ENCODE peak calls at places on chromosomes 3 and 15, in eight cellular contexts. T is cardiac fibroblast; F is kidney epithelial cell; I is naive thymus-derived CD4-positive, alpha-beta T cell; V is AG09309; A is GM23248; N is endodermal cell; S is ovary. Z is an unnamed sample.

GRCh38 chr3:12351145-12351544 is 62.3 kb downstream of the PPARG start:
- DNase-seq in T (peak; percentile 49), F (no peak), I (no peak), V (no peak), A (peak; percentile 42), N (no peak), S (no peak), Z (no peak)

GRCh38 chr3:41898631-41899030 is 63.3 kb downstream of the ULK4 start:
- DNase-seq in T (no peak), F (no peak), I (no peak), V (no peak), A (no peak), N (no peak), S (no peak), Z (no peak)

GRCh38 chr15:69149163-69149562 is 11.3 kb upstream of the GLCE start:
- DNase-seq in T (no peak), F (no peak), I (no peak), V (no peak), A (no peak), N (no peak), S (no peak), Z (no peak)

GRCh38 chr15:81852826-81853225 is 193.0 kb downstream of the MEX3B start:
- DNase-seq in T (no peak), F (no peak), I (no peak), V (no peak), A (peak; percentile 4), N (no peak), S (no peak), Z (no peak)

GRCh38 chr3:86774082-86774691 is 216.8 kb downstream of the VGLL3 start:
- DNase-seq in T (peak; percentile 73), F (no peak), I (no peak), V (no peak), A (peak; percentile 70), N (no peak), S (no peak), Z (peak; percentile 56)

GRCh38 chr15:37995461-37996347 is 61.3 kb downstream of the TMCO5A start:
- DNase-seq in T (peak; percentile 89), F (peak; percentile 19), I (no peak), V (peak; percentile 50), A (peak; percentile 89), N (no peak), S (no peak), Z (peak; percentile 78)

GRCh38 chr15:37653018-37653417 is 281.4 kb upstream of the TMCO5A start:
- DNase-seq in T (no peak), F (no peak), I (no peak), V (no peak), A (no peak), N (peak; percentile 56), S (no peak), Z (no peak)

GRCh38 chr15:88108991-88109390 is 147.5 kb downstream of the NTRK3 start:
- DNase-seq in T (no peak), F (no peak), I (no peak), V (no peak), A (no peak), N (no peak), S (no peak), Z (no peak)

GRCh38 chr3:131972091-131972490 is 62.7 kb downstream of the CPNE4 start:
- DNase-seq in T (no peak), F (no peak), I (no peak), V (no peak), A (peak; percentile 46), N (no peak), S (no peak), Z (no peak)

GRCh38 chr3:153158961-153159735 is 2.9 kb upstream of the RAP2B start:
- DNase-seq in T (no peak), F (no peak), I (no peak), V (no peak), A (no peak), N (no peak), S (no peak), Z (no peak)

GRCh38 chr3:39362177-39362576 is 21.0 kb upstream of the SLC25A38 start:
- DNase-seq in T (no peak), F (no peak), I (no peak), V (no peak), A (no peak), N (no peak), S (no peak), Z (no peak)

GRCh38 chr3:146912233-146913015 is 307.3 kb upstream of the PLSCR5 start:
- DNase-seq in T (no peak), F (no peak), I (no peak), V (no peak), A (peak; percentile 3), N (no peak), S (no peak), Z (no peak)

DNA sequence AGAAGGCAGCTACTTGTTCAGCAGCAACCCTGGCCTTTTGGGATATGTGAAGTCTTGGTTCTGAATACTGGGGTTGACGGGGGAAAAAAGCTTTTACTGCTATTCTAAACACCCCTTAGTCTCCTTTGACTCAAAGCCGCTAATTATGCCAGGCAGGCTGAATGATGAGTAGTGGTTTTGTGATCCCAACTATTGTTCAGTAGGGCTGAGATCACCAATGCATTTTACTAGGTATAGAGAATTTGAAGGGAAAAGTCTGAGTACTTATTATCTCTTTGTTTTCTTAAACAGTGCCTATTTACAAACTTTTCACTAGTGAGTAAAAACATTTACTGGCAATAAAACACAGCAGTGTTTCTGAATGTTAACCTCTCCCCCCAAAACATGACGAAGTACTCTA is 781.1 kb downstream of the ROBO1 start:
- DNase-seq in T (no peak), F (no peak), I (no peak), V (no peak), A (no peak), N (no peak), S (no peak), Z (peak; percentile 36)
- H3K4me3 ChIP-seq in T (no peak overlapping the region), F (no peak overlapping the region), I (no peak overlapping the region), V (no peak overlapping the region), A (no peak overlapping the region), N (no peak overlapping the region), S (no peak overlapping the region), Z (no peak overlapping the region)

GRCh38 chr3:8442993-8443670 is 58.5 kb upstream of the LMCD1 start:
- DNase-seq in T (peak; percentile 33), F (no peak), I (no peak), V (no peak), A (peak; percentile 30), N (no peak), S (no peak), Z (peak; percentile 26)

GRCh38 chr3:8445861-8446260 is 55.8 kb upstream of the LMCD1 start:
- DNase-seq in T (peak; percentile 98), F (peak; percentile 65), I (no peak), V (peak; percentile 95), A (peak; percentile 97), N (no peak), S (no peak), Z (peak; percentile 89)

GRCh38 chr3:8444883-8445282 is 56.7 kb upstream of the LMCD1 start:
- DNase-seq in T (no peak), F (no peak), I (no peak), V (no peak), A (peak; percentile 23), N (no peak), S (no peak), Z (no peak)

GRCh38 chr3:8441969-8442559 is 59.6 kb upstream of the LMCD1 start:
- DNase-seq in T (peak; percentile 80), F (no peak), I (no peak), V (peak; percentile 41), A (peak; percentile 77), N (peak; percentile 79), S (peak; percentile 34), Z (peak; percentile 80)

GRCh38 chr3:8443829-8444791 is 57.5 kb upstream of the LMCD1 start:
- DNase-seq in T (peak; percentile 100), F (peak; percentile 100), I (no peak), V (peak; percentile 98), A (peak; percentile 100), N (peak; percentile 89), S (peak; percentile 83), Z (peak; percentile 99)
- H3K4me3 ChIP-seq in T (peak overlapping the region; percentile 8), F (peak overlapping the region; percentile 11), I (no peak overlapping the region), V (no peak overlapping the region), A (peak overlapping the region; percentile 54), N (peak overlapping the region; percentile 38), S (no peak overlapping the region), Z (peak overlapping the region; percentile 27)

DNA sequence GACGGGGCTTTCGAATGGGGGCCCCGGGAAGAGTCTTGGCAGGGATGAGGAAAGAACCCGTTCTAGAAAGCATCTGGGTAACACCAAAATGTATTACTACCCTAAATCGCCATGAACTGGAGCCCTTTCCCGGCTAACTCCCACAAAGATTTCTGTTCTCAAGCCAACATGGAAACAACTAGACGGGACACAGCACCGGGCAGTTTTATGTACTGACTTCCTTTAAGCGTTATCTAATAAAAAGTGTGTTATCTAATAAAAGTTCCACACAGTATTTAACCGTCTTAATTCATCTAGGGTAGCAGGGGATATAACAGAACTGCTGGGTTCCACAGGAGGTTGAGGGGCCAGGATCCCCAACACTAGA is 308 bp upstream of the C3orf62 start:
- DNase-seq in T (no peak), F (no peak), I (no peak), V (no peak), A (peak; percentile 56), N (no peak), S (no peak), Z (peak; percentile 60)
- H3K4me3 ChIP-seq in T (peak overlapping the region; percentile 48), F (peak overlapping the region; percentile 36), I (peak overlapping the region; percentile 77), V (peak overlapping the region; percentile 54), A (peak overlapping the region; percentile 68), N (no peak overlapping the region), S (peak overlapping the region; percentile 42), Z (peak overlapping the region; percentile 49)

DNA sequence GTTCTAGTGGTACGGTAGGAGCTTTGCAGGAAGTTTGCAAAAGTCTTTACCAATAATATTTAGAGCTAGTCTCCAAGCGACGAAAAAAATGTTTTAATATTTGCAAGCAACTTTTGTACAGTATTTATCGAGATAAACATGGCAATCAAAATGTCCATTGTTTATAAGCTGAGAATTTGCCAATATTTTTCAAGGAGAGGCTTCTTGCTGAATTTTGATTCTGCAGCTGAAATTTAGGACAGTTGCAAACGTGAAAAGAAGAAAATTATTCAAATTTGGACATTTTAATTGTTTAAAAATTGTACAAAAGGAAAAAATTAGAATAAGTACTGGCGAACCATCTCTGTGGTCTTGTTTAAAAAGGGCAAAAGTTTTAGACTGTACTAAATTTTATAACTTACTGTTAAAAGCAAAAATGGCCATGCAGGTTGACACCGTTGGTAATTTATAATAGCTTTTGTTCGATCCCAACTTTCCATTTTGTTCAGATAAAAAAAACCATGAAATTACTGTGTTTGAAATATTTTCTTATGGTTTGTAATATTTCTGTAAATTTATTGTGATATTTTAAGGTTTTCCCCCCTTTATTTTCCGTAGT is 2.0 kb downstream of the SOX2 start:
- DNase-seq in T (no peak), F (no peak), I (no peak), V (no peak), A (no peak), N (no peak), S (no peak), Z (no peak)
- H3K4me3 ChIP-seq in T (no peak overlapping the region), F (no peak overlapping the region), I (no peak overlapping the region), V (no peak overlapping the region), A (no peak overlapping the region), N (peak overlapping the region; percentile 78), S (no peak overlapping the region), Z (no peak overlapping the region)